ENCODE peak calls at places on chromosomes 7 and 10, in six cellular contexts. F is K562, E is SK-N-SH, A is H1, S is GM12878, P is HepG2. J is an unnamed sample.
A peak's percentile ranks its signal among the peaks of the same experiment; 100 is the strongest.

GRCh38 chr10:17795088-17795487 is 14.1 kb upstream of the MRC1 start:
- DNase-seq in F (no peak), E (no peak), A (no peak), S (no peak), P (no peak), J (no peak)

GRCh38 chr7:142357953-142358520 is 100.2 kb upstream of the PRSS58 start:
- DNase-seq in F (peak; percentile 64), E (peak; percentile 66), A (no peak), S (peak; percentile 5), P (peak; percentile 47), J (peak; percentile 58)

GRCh38 chr10:14060320-14061070 is 270.2 kb downstream of the FRMD4A start:
- DNase-seq in F (no peak), E (no peak), A (no peak), S (no peak), P (no peak), J (no peak)

GRCh38 chr7:94054130-94054529 is 50.0 kb upstream of the BET1 start:
- DNase-seq in F (no peak), E (no peak), A (no peak), S (no peak), P (no peak), J (no peak)

GRCh38 chr10:79434816-79435215 is 10.6 kb downstream of the ZCCHC24 start:
- DNase-seq in F (peak; percentile 55), E (no peak), A (no peak), S (no peak), P (no peak), J (no peak)

GRCh38 chr7:38393874-38394273 is 120.4 kb upstream of the TARP start:
- DNase-seq in F (no peak), E (no peak), A (no peak), S (no peak), P (no peak), J (no peak)

GRCh38 chr7:142798451-142799438 is 28.0 kb downstream of the PRSS2 start:
- DNase-seq in F (no peak), E (no peak), A (no peak), S (no peak), P (no peak), J (no peak)

GRCh38 chr7:88092676-88092999 is 127.2 kb downstream of the SRI start:
- DNase-seq in F (no peak), E (no peak), A (no peak), S (no peak), P (no peak), J (no peak)

GRCh38 chr10:79246606-79247275 is 100.5 kb upstream of the PPIF start:
- DNase-seq in F (no peak), E (peak; percentile 71), A (no peak), S (no peak), P (no peak), J (peak; percentile 33)

GRCh38 chr10:87054373-87055295 is 34.5 kb downstream of the FAM25A start:
- DNase-seq in F (no peak), E (peak; percentile 21), A (no peak), S (no peak), P (no peak), J (no peak)

GRCh38 chr7:47526466-47526865 is 55.4 kb downstream of the TNS3 start:
- DNase-seq in F (no peak), E (no peak), A (no peak), S (no peak), P (no peak), J (no peak)

GRCh38 chr10:60820093-60820769 is 42.0 kb downstream of the CDK1 start:
- DNase-seq in F (no peak), E (no peak), A (no peak), S (peak; percentile 24), P (no peak), J (no peak)

GRCh38 chr7:111006691-111007090 is 84.2 kb upstream of the LRRN3 start:
- DNase-seq in F (no peak), E (no peak), A (no peak), S (no peak), P (no peak), J (no peak)

GRCh38 chr7:151764056-151764920 is 112.6 kb downstream of the PRKAG2 start:
- DNase-seq in F (no peak), E (no peak), A (no peak), S (no peak), P (no peak), J (no peak)

GRCh38 chr10:101536800-101537199 is 51.3 kb downstream of the POLL start:
- DNase-seq in F (peak; percentile 47), E (peak; percentile 54), A (no peak), S (no peak), P (peak; percentile 23), J (no peak)

GRCh38 chr10:71984126-71984797 is 20.1 kb downstream of the CHST3 start:
- DNase-seq in F (no peak), E (peak; percentile 16), A (no peak), S (no peak), P (no peak), J (no peak)

GRCh38 chr10:131569851-131570715 is 258.6 kb upstream of the TCERG1L start:
- DNase-seq in F (peak; percentile 42), E (peak; percentile 41), A (peak; percentile 31), S (no peak), P (no peak), J (no peak)

GRCh38 chr10:79025113-79025832 is 43.5 kb upstream of the ZMIZ1 start:
- DNase-seq in F (no peak), E (peak; percentile 96), A (no peak), S (no peak), P (no peak), J (no peak)

GRCh38 chr10:133276435-133277201 is at the start of gene ADAM8:
- DNase-seq in F (peak; percentile 74), E (peak; percentile 72), A (peak; percentile 25), S (no peak), P (no peak), J (peak; percentile 6)

GRCh38 chr7:68904635-68905034 is 693.6 kb upstream of the AUTS2 start:
- DNase-seq in F (no peak), E (no peak), A (no peak), S (no peak), P (no peak), J (no peak)

GRCh38 chr7:111900283-111900682 is 305.9 kb downstream of the DOCK4 start:
- DNase-seq in F (no peak), E (no peak), A (no peak), S (no peak), P (no peak), J (no peak)

DNA sequence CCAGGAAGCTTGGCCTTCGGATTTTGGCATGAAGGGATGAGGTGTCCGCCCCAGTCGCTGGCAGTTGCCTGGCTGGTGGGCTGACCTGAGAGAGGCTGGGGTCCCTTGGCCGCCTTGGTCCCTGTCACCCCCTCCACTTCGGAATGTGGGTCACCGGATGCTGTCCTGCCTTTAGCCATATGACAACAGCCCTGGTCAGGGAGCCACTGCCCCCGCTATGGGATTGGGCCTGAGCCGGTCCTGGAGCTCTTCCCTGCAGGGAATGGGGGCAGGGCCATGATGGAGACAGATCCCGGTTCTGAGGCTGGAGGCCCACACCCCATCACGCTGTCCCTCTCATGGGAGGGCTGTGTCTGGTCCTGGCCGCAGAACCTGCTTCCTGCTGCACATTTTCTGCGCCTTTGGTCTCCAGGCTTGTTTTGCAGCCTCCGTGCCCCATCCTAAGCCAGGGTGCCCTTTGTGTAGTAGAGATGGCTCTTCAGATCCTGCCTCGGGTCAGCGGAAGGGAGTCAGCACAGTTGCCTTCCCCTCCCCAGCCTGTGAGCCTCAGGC is 22.6 kb downstream of the PFKFB3 start:
- DNase-seq in F (no peak), E (peak; percentile 20), A (no peak), S (no peak), P (no peak), J (no peak)
- TF ChIP-seq POLR2AphosphoS5 in F (no peak), E (no peak), A (no peak), S (peak; percentile 48), P (no peak), J (no peak)

DNA sequence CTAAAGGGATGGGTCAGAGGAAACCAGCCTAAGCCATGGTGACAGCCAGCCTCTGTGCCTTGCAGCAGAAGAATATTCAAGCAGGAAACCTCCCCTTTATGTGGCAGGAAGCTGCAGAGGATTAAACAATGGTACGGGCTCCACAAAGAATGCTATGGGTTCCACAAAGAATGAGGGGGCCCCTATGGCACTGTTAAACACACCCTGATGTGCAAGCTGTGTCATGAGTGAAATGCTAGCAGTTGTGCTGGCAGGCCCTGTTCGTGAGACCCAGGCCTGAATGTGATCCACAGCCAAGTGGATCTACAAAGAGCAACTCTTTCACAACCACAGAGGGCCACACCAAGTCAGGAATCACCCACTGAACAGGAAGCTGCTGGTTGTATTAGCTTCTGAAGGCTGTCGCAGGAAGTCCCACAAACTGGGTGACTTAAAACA is 68.9 kb downstream of the MYOF start:
- DNase-seq in F (no peak), E (no peak), A (no peak), S (no peak), P (no peak), J (peak; percentile 66)
- TF ChIP-seq GABPA in F (no peak), E (no peak), A (no peak), S (no peak), P (no peak), J (peak; percentile 4)

GRCh38 chr10:98391065-98391464 is 23.9 kb downstream of the PYROXD2 start:
- DNase-seq in F (no peak), E (no peak), A (no peak), S (no peak), P (no peak), J (peak; percentile 22)
- TF ChIP-seq POLR2AphosphoS5 in F (no peak), E (no peak), A (no peak), S (no peak), P (no peak), J (no peak)

GRCh38 chr10:44185315-44185666 is 199.6 kb downstream of the CXCL12 start:
- DNase-seq in F (no peak), E (no peak), A (no peak), S (no peak), P (no peak), J (no peak)
- TF ChIP-seq GABPA in F (no peak), E (no peak), A (no peak), S (no peak), P (no peak), J (no peak)

GRCh38 chr7:25564980-25565379 is 336.7 kb upstream of the NPVF start:
- DNase-seq in F (no peak), E (no peak), A (no peak), S (no peak), P (no peak), J (no peak)

GRCh38 chr7:25567430-25567829 is 339.1 kb upstream of the NPVF start:
- DNase-seq in F (no peak), E (no peak), A (no peak), S (no peak), P (no peak), J (no peak)

GRCh38 chr7:25569765-25570164 is 341.5 kb upstream of the NPVF start:
- DNase-seq in F (no peak), E (no peak), A (no peak), S (no peak), P (no peak), J (no peak)

DNA sequence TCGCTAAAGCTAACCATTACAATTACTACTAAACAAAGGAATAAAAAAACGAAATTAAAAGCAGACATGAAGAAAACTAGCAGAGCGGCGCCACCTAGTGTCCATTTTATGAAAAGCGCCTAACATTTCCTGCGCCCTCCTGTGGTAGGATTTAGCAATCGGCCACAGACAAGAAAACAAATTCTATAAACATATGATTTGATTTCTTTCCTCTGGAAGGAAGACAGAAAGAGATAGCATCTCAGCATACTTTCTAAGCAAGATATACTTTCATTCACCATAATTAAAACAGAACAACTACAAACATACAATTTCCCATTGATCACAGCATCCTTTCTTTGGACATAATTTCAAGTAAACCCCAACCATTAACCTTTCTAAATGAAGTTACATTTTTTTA is 337.7 kb upstream of the NPVF start:
- DNase-seq in F (peak; percentile 46), E (peak; percentile 54), A (peak; percentile 27), S (no peak), P (peak; percentile 50), J (peak; percentile 27)
- TF ChIP-seq POLR2AphosphoS5 in F (no peak), E (no peak), A (no peak), S (no peak), P (no peak), J (no peak)

J was measured in HL-60.